ENCODE peak calls at places on chromosomes 4 and X, in ten cellular contexts. One of them, this sample, is unnamed.

GRCh38 chrX:22742174-22742573 is 257.6 kb upstream of the DDX53 start:
- DNase-seq in CD4-positive, alpha-beta memory T cell: no peak
- DNase-seq in fibroblast of the aortic adventitia: peak; percentile 93
- DNase-seq in HS-5: peak; percentile 24
- DNase-seq in tibial artery: no peak
- DNase-seq in HepG2: no peak
- DNase-seq in T-cell: no peak
- DNase-seq in stimulated activated naive CD4-positive, alpha-beta T cell: no peak
- DNase-seq in DMS79 treated with DMSO at 0.1 percent for 48 hours: no peak
- DNase-seq in iPS DF 19.7: no peak
- DNase-seq in this sample: no peak

GRCh38 chrX:97898798-97899197 is 1015.1 kb downstream of the RPA4 start:
- DNase-seq in CD4-positive, alpha-beta memory T cell: no peak
- DNase-seq in fibroblast of the aortic adventitia: peak; percentile 22
- DNase-seq in HS-5: no peak
- DNase-seq in tibial artery: no peak
- DNase-seq in HepG2: no peak
- DNase-seq in T-cell: no peak
- DNase-seq in stimulated activated naive CD4-positive, alpha-beta T cell: no peak
- DNase-seq in DMS79 treated with DMSO at 0.1 percent for 48 hours: no peak
- DNase-seq in iPS DF 19.7: no peak
- DNase-seq in this sample: no peak

GRCh38 chr4:115687356-115687755 is 573.9 kb upstream of the NDST4 start:
- DNase-seq in CD4-positive, alpha-beta memory T cell: no peak
- DNase-seq in fibroblast of the aortic adventitia: no peak
- DNase-seq in HS-5: no peak
- DNase-seq in tibial artery: no peak
- DNase-seq in HepG2: no peak
- DNase-seq in T-cell: no peak
- DNase-seq in stimulated activated naive CD4-positive, alpha-beta T cell: no peak
- DNase-seq in DMS79 treated with DMSO at 0.1 percent for 48 hours: no peak
- DNase-seq in iPS DF 19.7: no peak
- DNase-seq in this sample: no peak

GRCh38 chr4:41331224-41331623 is 74.5 kb downstream of the UCHL1 start:
- DNase-seq in CD4-positive, alpha-beta memory T cell: no peak
- DNase-seq in fibroblast of the aortic adventitia: peak; percentile 8
- DNase-seq in HS-5: no peak
- DNase-seq in tibial artery: no peak
- DNase-seq in HepG2: no peak
- DNase-seq in T-cell: no peak
- DNase-seq in stimulated activated naive CD4-positive, alpha-beta T cell: no peak
- DNase-seq in DMS79 treated with DMSO at 0.1 percent for 48 hours: no peak
- DNase-seq in iPS DF 19.7: no peak
- DNase-seq in this sample: no peak

GRCh38 chr4:183828125-183828524 is 77.0 kb upstream of the STOX2 start:
- DNase-seq in CD4-positive, alpha-beta memory T cell: no peak
- DNase-seq in fibroblast of the aortic adventitia: no peak
- DNase-seq in HS-5: no peak
- DNase-seq in tibial artery: no peak
- DNase-seq in HepG2: no peak
- DNase-seq in T-cell: no peak
- DNase-seq in stimulated activated naive CD4-positive, alpha-beta T cell: no peak
- DNase-seq in DMS79 treated with DMSO at 0.1 percent for 48 hours: no peak
- DNase-seq in iPS DF 19.7: no peak
- DNase-seq in this sample: no peak

GRCh38 chrX:10296581-10296980 is 139.8 kb downstream of the CLCN4 start:
- DNase-seq in CD4-positive, alpha-beta memory T cell: no peak
- DNase-seq in fibroblast of the aortic adventitia: peak; percentile 44
- DNase-seq in HS-5: no peak
- DNase-seq in tibial artery: no peak
- DNase-seq in HepG2: no peak
- DNase-seq in T-cell: no peak
- DNase-seq in stimulated activated naive CD4-positive, alpha-beta T cell: no peak
- DNase-seq in DMS79 treated with DMSO at 0.1 percent for 48 hours: no peak
- DNase-seq in iPS DF 19.7: no peak
- DNase-seq in this sample: no peak

GRCh38 chrX:151889451-151889850 is 23.2 kb upstream of the MAGEA4 start:
- DNase-seq in CD4-positive, alpha-beta memory T cell: no peak
- DNase-seq in fibroblast of the aortic adventitia: no peak
- DNase-seq in HS-5: no peak
- DNase-seq in tibial artery: no peak
- DNase-seq in HepG2: no peak
- DNase-seq in T-cell: no peak
- DNase-seq in stimulated activated naive CD4-positive, alpha-beta T cell: no peak
- DNase-seq in DMS79 treated with DMSO at 0.1 percent for 48 hours: no peak
- DNase-seq in iPS DF 19.7: no peak
- DNase-seq in this sample: no peak

GRCh38 chr4:114924311-114924710 is 189.1 kb downstream of the NDST4 start:
- DNase-seq in CD4-positive, alpha-beta memory T cell: no peak
- DNase-seq in fibroblast of the aortic adventitia: no peak
- DNase-seq in HS-5: no peak
- DNase-seq in tibial artery: no peak
- DNase-seq in HepG2: no peak
- DNase-seq in T-cell: no peak
- DNase-seq in stimulated activated naive CD4-positive, alpha-beta T cell: no peak
- DNase-seq in DMS79 treated with DMSO at 0.1 percent for 48 hours: no peak
- DNase-seq in iPS DF 19.7: peak; percentile 56
- DNase-seq in this sample: no peak

GRCh38 chr4:186537843-186538521 is 17.4 kb downstream of the MTNR1A start:
- DNase-seq in CD4-positive, alpha-beta memory T cell: no peak
- DNase-seq in fibroblast of the aortic adventitia: no peak
- DNase-seq in HS-5: no peak
- DNase-seq in tibial artery: no peak
- DNase-seq in HepG2: no peak
- DNase-seq in T-cell: no peak
- DNase-seq in stimulated activated naive CD4-positive, alpha-beta T cell: no peak
- DNase-seq in DMS79 treated with DMSO at 0.1 percent for 48 hours: no peak
- DNase-seq in iPS DF 19.7: no peak
- DNase-seq in this sample: no peak

GRCh38 chr4:40486534-40486933 is 143.1 kb downstream of the RBM47 start:
- DNase-seq in CD4-positive, alpha-beta memory T cell: no peak
- DNase-seq in fibroblast of the aortic adventitia: peak; percentile 51
- DNase-seq in HS-5: no peak
- DNase-seq in tibial artery: no peak
- DNase-seq in HepG2: no peak
- DNase-seq in T-cell: no peak
- DNase-seq in stimulated activated naive CD4-positive, alpha-beta T cell: no peak
- DNase-seq in DMS79 treated with DMSO at 0.1 percent for 48 hours: no peak
- DNase-seq in iPS DF 19.7: no peak
- DNase-seq in this sample: no peak

GRCh38 chrX:55783723-55784122 is 66.2 kb downstream of the RRAGB start:
- DNase-seq in CD4-positive, alpha-beta memory T cell: no peak
- DNase-seq in fibroblast of the aortic adventitia: no peak
- DNase-seq in HS-5: no peak
- DNase-seq in tibial artery: no peak
- DNase-seq in HepG2: no peak
- DNase-seq in T-cell: no peak
- DNase-seq in stimulated activated naive CD4-positive, alpha-beta T cell: no peak
- DNase-seq in DMS79 treated with DMSO at 0.1 percent for 48 hours: no peak
- DNase-seq in iPS DF 19.7: no peak
- DNase-seq in this sample: no peak

GRCh38 chrX:107450823-107451509 is 1.5 kb downstream of the FRMPD3 start:
- DNase-seq in CD4-positive, alpha-beta memory T cell: no peak
- DNase-seq in fibroblast of the aortic adventitia: no peak
- DNase-seq in HS-5: no peak
- DNase-seq in tibial artery: no peak
- DNase-seq in HepG2: no peak
- DNase-seq in T-cell: no peak
- DNase-seq in stimulated activated naive CD4-positive, alpha-beta T cell: no peak
- DNase-seq in DMS79 treated with DMSO at 0.1 percent for 48 hours: peak; percentile 35
- DNase-seq in iPS DF 19.7: no peak
- DNase-seq in this sample: no peak

GRCh38 chr4:168797176-168797575 is 212.9 kb downstream of the CBR4 start:
- DNase-seq in CD4-positive, alpha-beta memory T cell: no peak
- DNase-seq in fibroblast of the aortic adventitia: peak; percentile 83
- DNase-seq in HS-5: peak; percentile 68
- DNase-seq in tibial artery: no peak
- DNase-seq in HepG2: peak; percentile 56
- DNase-seq in T-cell: no peak
- DNase-seq in stimulated activated naive CD4-positive, alpha-beta T cell: no peak
- DNase-seq in DMS79 treated with DMSO at 0.1 percent for 48 hours: no peak
- DNase-seq in iPS DF 19.7: no peak
- DNase-seq in this sample: no peak

GRCh38 chr4:99859618-99860017 is 34.6 kb downstream of the LAMTOR3 start:
- DNase-seq in CD4-positive, alpha-beta memory T cell: no peak
- DNase-seq in fibroblast of the aortic adventitia: no peak
- DNase-seq in HS-5: no peak
- DNase-seq in tibial artery: no peak
- DNase-seq in HepG2: no peak
- DNase-seq in T-cell: no peak
- DNase-seq in stimulated activated naive CD4-positive, alpha-beta T cell: no peak
- DNase-seq in DMS79 treated with DMSO at 0.1 percent for 48 hours: peak; percentile 17
- DNase-seq in iPS DF 19.7: no peak
- DNase-seq in this sample: no peak

GRCh38 chrX:118702741-118703140 is 24.7 kb upstream of the IL13RA1 start:
- DNase-seq in CD4-positive, alpha-beta memory T cell: no peak
- DNase-seq in fibroblast of the aortic adventitia: no peak
- DNase-seq in HS-5: no peak
- DNase-seq in tibial artery: no peak
- DNase-seq in HepG2: peak; percentile 73
- DNase-seq in T-cell: no peak
- DNase-seq in stimulated activated naive CD4-positive, alpha-beta T cell: no peak
- DNase-seq in DMS79 treated with DMSO at 0.1 percent for 48 hours: no peak
- DNase-seq in iPS DF 19.7: no peak
- DNase-seq in this sample: no peak

GRCh38 chrX:11540532-11541377 is 125.0 kb downstream of the ARHGAP6 start:
- DNase-seq in CD4-positive, alpha-beta memory T cell: no peak
- DNase-seq in fibroblast of the aortic adventitia: no peak
- DNase-seq in HS-5: no peak
- DNase-seq in tibial artery: no peak
- DNase-seq in HepG2: no peak
- DNase-seq in T-cell: no peak
- DNase-seq in stimulated activated naive CD4-positive, alpha-beta T cell: no peak
- DNase-seq in DMS79 treated with DMSO at 0.1 percent for 48 hours: no peak
- DNase-seq in iPS DF 19.7: no peak
- DNase-seq in this sample: no peak

GRCh38 chr4:102586002-102586643 is 85.0 kb downstream of the NFKB1 start:
- DNase-seq in CD4-positive, alpha-beta memory T cell: no peak
- DNase-seq in fibroblast of the aortic adventitia: no peak
- DNase-seq in HS-5: no peak
- DNase-seq in tibial artery: no peak
- DNase-seq in HepG2: no peak
- DNase-seq in T-cell: no peak
- DNase-seq in stimulated activated naive CD4-positive, alpha-beta T cell: no peak
- DNase-seq in DMS79 treated with DMSO at 0.1 percent for 48 hours: no peak
- DNase-seq in iPS DF 19.7: no peak
- DNase-seq in this sample: no peak

GRCh38 chr4:184671101-184671500 is 21.6 kb downstream of the PRIMPOL start:
- DNase-seq in CD4-positive, alpha-beta memory T cell: no peak
- DNase-seq in fibroblast of the aortic adventitia: no peak
- DNase-seq in HS-5: no peak
- DNase-seq in tibial artery: no peak
- DNase-seq in HepG2: no peak
- DNase-seq in T-cell: no peak
- DNase-seq in stimulated activated naive CD4-positive, alpha-beta T cell: no peak
- DNase-seq in DMS79 treated with DMSO at 0.1 percent for 48 hours: no peak
- DNase-seq in iPS DF 19.7: no peak
- DNase-seq in this sample: no peak

GRCh38 chrX:85996555-85996954 is 50.8 kb downstream of the CHM start:
- DNase-seq in CD4-positive, alpha-beta memory T cell: no peak
- DNase-seq in fibroblast of the aortic adventitia: no peak
- DNase-seq in HS-5: no peak
- DNase-seq in tibial artery: no peak
- DNase-seq in HepG2: no peak
- DNase-seq in T-cell: no peak
- DNase-seq in stimulated activated naive CD4-positive, alpha-beta T cell: no peak
- DNase-seq in DMS79 treated with DMSO at 0.1 percent for 48 hours: no peak
- DNase-seq in iPS DF 19.7: no peak
- DNase-seq in this sample: no peak

GRCh38 chrX:72540318-72540717 is 32.3 kb downstream of the HDAC8 start:
- DNase-seq in CD4-positive, alpha-beta memory T cell: no peak
- DNase-seq in fibroblast of the aortic adventitia: peak; percentile 65
- DNase-seq in HS-5: no peak
- DNase-seq in tibial artery: no peak
- DNase-seq in HepG2: peak; percentile 9
- DNase-seq in T-cell: no peak
- DNase-seq in stimulated activated naive CD4-positive, alpha-beta T cell: no peak
- DNase-seq in DMS79 treated with DMSO at 0.1 percent for 48 hours: no peak
- DNase-seq in iPS DF 19.7: no peak
- DNase-seq in this sample: no peak